ENCODE peak calls at places on chromosomes 13 and 19, in six cellular contexts. One of them, this sample, is unnamed.

GRCh38 chr13:110001622-110002275 is 215.4 kb upstream of the IRS2 start:
- DNase-seq in AG04450: peak; percentile 41
- DNase-seq in anterior cingulate cortex: no peak
- DNase-seq in right cardiac atrium: no peak
- DNase-seq in CD8-positive, alpha-beta T cell: no peak
- DNase-seq in HL-60: no peak
- DNase-seq in this sample: no peak

GRCh38 chr13:28049880-28050871 is 50.2 kb downstream of the FLT3 start:
- DNase-seq in AG04450: no peak
- DNase-seq in HL-60: no peak
- DNase-seq in CD8-positive, alpha-beta T cell: no peak
- DNase-seq in right cardiac atrium: no peak
- DNase-seq in anterior cingulate cortex: no peak
- DNase-seq in this sample: no peak

GRCh38 chr19:33434886-33435705 is 61.6 kb downstream of the CEBPG start:
- DNase-seq in CD8-positive, alpha-beta T cell: no peak
- DNase-seq in AG04450: no peak
- DNase-seq in HL-60: no peak
- DNase-seq in right cardiac atrium: no peak
- DNase-seq in anterior cingulate cortex: no peak
- DNase-seq in this sample: no peak

GRCh38 chr19:17327654-17328516 is 6.8 kb downstream of the ANO8 start:
- DNase-seq in anterior cingulate cortex: no peak
- DNase-seq in CD8-positive, alpha-beta T cell: peak; percentile 37
- DNase-seq in HL-60: peak; percentile 33
- DNase-seq in AG04450: no peak
- DNase-seq in right cardiac atrium: peak; percentile 71
- DNase-seq in this sample: peak; percentile 57

GRCh38 chr13:99859178-99860177 is 112.1 kb downstream of the ZIC5 start:
- DNase-seq in HL-60: no peak
- DNase-seq in CD8-positive, alpha-beta T cell: peak; percentile 3
- DNase-seq in AG04450: no peak
- DNase-seq in right cardiac atrium: no peak
- DNase-seq in anterior cingulate cortex: no peak
- DNase-seq in this sample: no peak

GRCh38 chr13:110319774-110320509 is 12.9 kb downstream of the COL4A2 start:
- DNase-seq in CD8-positive, alpha-beta T cell: no peak
- DNase-seq in HL-60: no peak
- DNase-seq in AG04450: no peak
- DNase-seq in anterior cingulate cortex: no peak
- DNase-seq in right cardiac atrium: no peak
- DNase-seq in this sample: no peak

GRCh38 chr19:30172643-30173242 is 199.4 kb upstream of the ZNF536 start:
- DNase-seq in CD8-positive, alpha-beta T cell: no peak
- DNase-seq in HL-60: no peak
- DNase-seq in AG04450: no peak
- DNase-seq in right cardiac atrium: no peak
- DNase-seq in anterior cingulate cortex: no peak
- DNase-seq in this sample: no peak

GRCh38 chr19:32172761-32173160 is 172.6 kb upstream of the ZNF507 start:
- DNase-seq in CD8-positive, alpha-beta T cell: no peak
- DNase-seq in HL-60: no peak
- DNase-seq in AG04450: no peak
- DNase-seq in anterior cingulate cortex: no peak
- DNase-seq in right cardiac atrium: no peak
- DNase-seq in this sample: no peak

GRCh38 chr19:35216833-35217707 is 11.5 kb downstream of the FAM187B start:
- DNase-seq in AG04450: no peak
- DNase-seq in HL-60: peak; percentile 18
- DNase-seq in CD8-positive, alpha-beta T cell: no peak
- DNase-seq in anterior cingulate cortex: no peak
- DNase-seq in right cardiac atrium: no peak
- DNase-seq in this sample: no peak

GRCh38 chr13:75812751-75813181 is 176.6 kb downstream of the LMO7 start:
- DNase-seq in anterior cingulate cortex: no peak
- DNase-seq in CD8-positive, alpha-beta T cell: no peak
- DNase-seq in right cardiac atrium: no peak
- DNase-seq in AG04450: no peak
- DNase-seq in HL-60: no peak
- DNase-seq in this sample: no peak

GRCh38 chr13:46721054-46721453 is 75.9 kb downstream of the ESD start:
- DNase-seq in AG04450: peak; percentile 16
- DNase-seq in HL-60: peak; percentile 40
- DNase-seq in anterior cingulate cortex: no peak
- DNase-seq in CD8-positive, alpha-beta T cell: peak; percentile 21
- DNase-seq in right cardiac atrium: peak; percentile 32
- DNase-seq in this sample: peak; percentile 25

GRCh38 chr19:13961826-13962737 is 9.8 kb downstream of the DCAF15 start:
- DNase-seq in anterior cingulate cortex: no peak
- DNase-seq in CD8-positive, alpha-beta T cell: no peak
- DNase-seq in right cardiac atrium: peak; percentile 45
- DNase-seq in AG04450: no peak
- DNase-seq in HL-60: no peak
- DNase-seq in this sample: no peak

GRCh38 chr19:49442354-49442753 is 1.0 kb upstream of the SLC17A7 start:
- DNase-seq in HL-60: no peak
- DNase-seq in AG04450: no peak
- DNase-seq in anterior cingulate cortex: peak; percentile 13
- DNase-seq in right cardiac atrium: peak; percentile 73
- DNase-seq in CD8-positive, alpha-beta T cell: no peak
- DNase-seq in this sample: no peak

GRCh38 chr19:29622191-29623070 is 16.3 kb downstream of the POP4 start:
- DNase-seq in AG04450: no peak
- DNase-seq in anterior cingulate cortex: no peak
- DNase-seq in right cardiac atrium: no peak
- DNase-seq in HL-60: no peak
- DNase-seq in CD8-positive, alpha-beta T cell: no peak
- DNase-seq in this sample: no peak

GRCh38 chr13:25840261-25840660 is 211.6 kb downstream of the SHISA2 start:
- DNase-seq in anterior cingulate cortex: no peak
- DNase-seq in AG04450: no peak
- DNase-seq in right cardiac atrium: no peak
- DNase-seq in CD8-positive, alpha-beta T cell: no peak
- DNase-seq in HL-60: no peak
- DNase-seq in this sample: no peak

GRCh38 chr13:68064371-68064770 is 834.2 kb upstream of the PCDH9 start:
- DNase-seq in anterior cingulate cortex: no peak
- DNase-seq in CD8-positive, alpha-beta T cell: no peak
- DNase-seq in HL-60: no peak
- DNase-seq in right cardiac atrium: no peak
- DNase-seq in AG04450: no peak
- DNase-seq in this sample: no peak

GRCh38 chr13:101452519-101453485 is at the start of gene ITGBL1:
- DNase-seq in AG04450: no peak
- DNase-seq in anterior cingulate cortex: no peak
- DNase-seq in HL-60: no peak
- DNase-seq in CD8-positive, alpha-beta T cell: no peak
- DNase-seq in right cardiac atrium: peak; percentile 24
- DNase-seq in this sample: no peak

GRCh38 chr19:39130337-39131254 is 5.0 kb downstream of the PAK4 start:
- DNase-seq in AG04450: no peak
- DNase-seq in right cardiac atrium: no peak
- DNase-seq in HL-60: no peak
- DNase-seq in anterior cingulate cortex: no peak
- DNase-seq in CD8-positive, alpha-beta T cell: no peak
- DNase-seq in this sample: no peak

GRCh38 chr13:44068169-44068568 is 188.5 kb downstream of the LACC1 start:
- DNase-seq in right cardiac atrium: no peak
- DNase-seq in AG04450: no peak
- DNase-seq in CD8-positive, alpha-beta T cell: no peak
- DNase-seq in HL-60: no peak
- DNase-seq in anterior cingulate cortex: no peak
- DNase-seq in this sample: no peak

GRCh38 chr19:435707-436412 is 25.0 kb downstream of the SHC2 start:
- DNase-seq in right cardiac atrium: no peak
- DNase-seq in CD8-positive, alpha-beta T cell: no peak
- DNase-seq in anterior cingulate cortex: no peak
- DNase-seq in HL-60: no peak
- DNase-seq in AG04450: no peak
- DNase-seq in this sample: no peak

GRCh38 chr13:21733475-21734311 is 62.8 kb downstream of the FGF9 start:
- DNase-seq in CD8-positive, alpha-beta T cell: no peak
- DNase-seq in anterior cingulate cortex: no peak
- DNase-seq in right cardiac atrium: no peak
- DNase-seq in HL-60: no peak
- DNase-seq in AG04450: no peak
- DNase-seq in this sample: no peak

GRCh38 chr19:29873024-29873800 is 61.4 kb downstream of the CCNE1 start:
- DNase-seq in CD8-positive, alpha-beta T cell: peak; percentile 49
- DNase-seq in AG04450: no peak
- DNase-seq in anterior cingulate cortex: no peak
- DNase-seq in HL-60: no peak
- DNase-seq in right cardiac atrium: peak; percentile 46
- DNase-seq in this sample: peak; percentile 68

GRCh38 chr13:42396901-42397670 is 125.1 kb downstream of the AKAP11 start:
- DNase-seq in HL-60: no peak
- DNase-seq in AG04450: no peak
- DNase-seq in CD8-positive, alpha-beta T cell: no peak
- DNase-seq in anterior cingulate cortex: no peak
- DNase-seq in right cardiac atrium: no peak
- DNase-seq in this sample: no peak

GRCh38 chr13:41137241-41137640 is 4.6 kb upstream of the KBTBD6 start:
- DNase-seq in HL-60: no peak
- DNase-seq in right cardiac atrium: no peak
- DNase-seq in AG04450: no peak
- DNase-seq in CD8-positive, alpha-beta T cell: no peak
- DNase-seq in anterior cingulate cortex: no peak
- DNase-seq in this sample: no peak

GRCh38 chr19:29952646-29953045 is 10.6 kb downstream of the URI1 start:
- DNase-seq in right cardiac atrium: no peak
- DNase-seq in anterior cingulate cortex: no peak
- DNase-seq in HL-60: no peak
- DNase-seq in AG04450: no peak
- DNase-seq in CD8-positive, alpha-beta T cell: no peak
- DNase-seq in this sample: no peak